ENCODE peak calls at places on chromosomes 7 and 10, in four cellular contexts. P is hypothalamus, E is left cardiac atrium, T is lung. V is an unnamed sample.

GRCh38 chr7:28418311-28418710 is 6.0 kb downstream of the CREB5 start:
- DNase-seq in P (no peak), T (no peak), E (no peak), V (no peak)

GRCh38 chr7:121286742-121287699 is 41.8 kb upstream of the WNT16 start:
- DNase-seq in E (no peak), P (no peak), T (no peak), V (no peak)

GRCh38 chr10:26626066-26626465 is 71.4 kb upstream of the PDSS1 start:
- DNase-seq in T (no peak), P (no peak), E (no peak), V (no peak)

GRCh38 chr7:140478361-140479061 is 794 bp downstream of the MKRN1 start:
- DNase-seq in P (peak; percentile 40), E (peak; percentile 35), T (peak; percentile 32), V (no peak)

GRCh38 chr10:63173468-63174227 is 40.5 kb downstream of the NRBF2 start:
- DNase-seq in E (no peak), P (no peak), T (no peak), V (no peak)

GRCh38 chr10:87605656-87606308 is 53.9 kb upstream of the PAPSS2 start:
- DNase-seq in E (no peak), T (no peak), P (no peak), V (no peak)

GRCh38 chr10:122780391-122780790 is 65.3 kb downstream of the CUZD1 start:
- DNase-seq in E (no peak), P (no peak), T (no peak), V (no peak)

GRCh38 chr7:39144420-39144819 is 166.7 kb downstream of the POU6F2 start:
- DNase-seq in P (no peak), E (no peak), T (no peak), V (no peak)